ENCODE peak calls at places on chromosomes 6 and 20, in nine cellular contexts. P is PC-3, F is HCT116, E is OCI-LY7, Z is GM23248, J is hepatocyte, A is SK-N-SH, C is MM.1S, M is GM23338. R is an unnamed sample.

GRCh38 chr20:56628015-56628872 is 862 bp upstream of the TFAP2C start:
- DNase-seq in P (peak), F (no peak), E (no peak), Z (peak), J (peak), A (peak), C (peak), M (peak), R (peak)

GRCh38 chr20:17681741-17682102 is 320 bp downstream of the RRBP1 start:
- DNase-seq in P (no peak), F (no peak), E (no peak), Z (no peak), J (no peak), A (no peak), C (no peak), M (no peak), R (no peak)

GRCh38 chr6:113649916-113650609 is 207.1 kb upstream of the MARCKS start:
- DNase-seq in P (no peak), F (no peak), E (no peak), Z (no peak), J (no peak), A (no peak), C (no peak), M (no peak), R (no peak)

GRCh38 chr20:17854307-17854903 is 114.2 kb downstream of the SNX5 start:
- DNase-seq in P (peak), F (peak), E (peak), Z (peak), J (peak), A (peak), C (peak), M (peak), R (peak)

GRCh38 chr6:165697171-165697570 is 34.1 kb upstream of the PDE10A start:
- DNase-seq in P (no peak), F (no peak), E (no peak), Z (no peak), J (no peak), A (no peak), C (no peak), M (no peak), R (no peak)

GRCh38 chr20:8756410-8756809 is 312.5 kb upstream of the PLCB4 start:
- DNase-seq in P (peak), F (peak), E (no peak), Z (peak), J (peak), A (no peak), C (no peak), M (no peak), R (no peak)

GRCh38 chr6:133983099-133983939 is 30.3 kb downstream of the TBPL1 start:
- DNase-seq in P (peak), F (no peak), E (no peak), Z (no peak), J (no peak), A (no peak), C (no peak), M (no peak), R (peak)

GRCh38 chr6:130697661-130698535 is 129.3 kb upstream of the SMLR1 start:
- DNase-seq in P (peak), F (peak), E (peak), Z (peak), J (peak), A (peak), C (peak), M (peak), R (peak)

GRCh38 chr20:50916257-50916656 is 15.0 kb downstream of the ADNP start:
- DNase-seq in P (peak), F (no peak), E (no peak), Z (peak), J (peak), A (no peak), C (no peak), M (peak), R (no peak)

GRCh38 chr6:158369241-158369640 is 57.0 kb downstream of the TULP4 start:
- DNase-seq in P (no peak), F (no peak), E (no peak), Z (no peak), J (no peak), A (no peak), C (no peak), M (no peak), R (no peak)

GRCh38 chr6:142380626-142381025 is 78.8 kb downstream of the ADGRG6 start:
- DNase-seq in P (no peak), F (no peak), E (no peak), Z (no peak), J (no peak), A (no peak), C (no peak), M (no peak), R (no peak)

GRCh38 chr20:51420111-51420510 is 122.4 kb downstream of the NFATC2 start:
- DNase-seq in P (peak), F (no peak), E (no peak), Z (peak), J (no peak), A (no peak), C (no peak), M (no peak), R (no peak)

GRCh38 chr6:168390746-168391400 is 50.1 kb upstream of the SMOC2 start:
- DNase-seq in P (no peak), F (no peak), E (no peak), Z (no peak), J (no peak), A (no peak), C (no peak), M (no peak), R (no peak)

GRCh38 chr6:140871911-140872310 is 1260.8 kb upstream of the GJE1 start:
- DNase-seq in P (peak), F (no peak), E (no peak), Z (peak), J (no peak), A (no peak), C (no peak), M (no peak), R (no peak)

GRCh38 chr6:7171119-7171518 is 63.4 kb downstream of the RREB1 start:
- DNase-seq in P (no peak), F (no peak), E (peak), Z (no peak), J (peak), A (no peak), C (peak), M (no peak), R (no peak)

GRCh38 chr6:118228856-118229255 is 319.2 kb upstream of the PLN start:
- DNase-seq in P (no peak), F (no peak), E (no peak), Z (no peak), J (no peak), A (no peak), C (no peak), M (no peak), R (no peak)

GRCh38 chr6:1524040-1524480 is 85.7 kb upstream of the FOXC1 start:
- DNase-seq in P (no peak), F (peak), E (no peak), Z (peak), J (peak), A (peak), C (peak), M (peak), R (peak)

GRCh38 chr6:37260063-37260843 is 2.3 kb upstream of the TMEM217 start:
- DNase-seq in P (no peak), F (no peak), E (no peak), Z (no peak), J (no peak), A (no peak), C (peak), M (no peak), R (no peak)

GRCh38 chr20:6007529-6008103 is 46.2 kb downstream of the LRRN4 start:
- DNase-seq in P (peak), F (no peak), E (no peak), Z (peak), J (no peak), A (no peak), C (no peak), M (no peak), R (no peak)

GRCh38 chr6:90663106-90663505 is 76.2 kb upstream of the MAP3K7 start:
- DNase-seq in P (no peak), F (no peak), E (no peak), Z (no peak), J (no peak), A (no peak), C (no peak), M (no peak), R (no peak)

GRCh38 chr20:57397693-57398108 is 6.5 kb downstream of the RBM38 start:
- DNase-seq in P (no peak), F (no peak), E (peak), Z (no peak), J (no peak), A (no peak), C (no peak), M (no peak), R (no peak)

GRCh38 chr6:135883045-135883444 is 31.5 kb downstream of the PDE7B start:
- DNase-seq in P (peak), F (no peak), E (no peak), Z (no peak), J (no peak), A (no peak), C (no peak), M (no peak), R (no peak)

GRCh38 chr20:51639206-51639832 is 96.8 kb upstream of the NFATC2 start:
- DNase-seq in P (peak), F (peak), E (peak), Z (peak), J (peak), A (peak), C (peak), M (peak), R (peak)

GRCh38 chr6:155895641-155896040 is 440.0 kb upstream of the NOX3 start:
- DNase-seq in P (peak), F (no peak), E (no peak), Z (no peak), J (no peak), A (no peak), C (no peak), M (no peak), R (no peak)
- TF ChIP-seq EZH2phosphoT487 in P (no peak), F (no peak), E (no peak), Z (no peak), J (no peak), A (no peak), C (no peak), M (no peak), R (no peak)

GRCh38 chr20:3240776-3241363 is 1.9 kb upstream of the SLC4A11 start:
- DNase-seq in P (no peak), F (no peak), E (no peak), Z (no peak), J (no peak), A (no peak), C (no peak), M (no peak), R (no peak)
- H3K4me2 ChIP-seq in P (no peak), F (peak), E (no peak), Z (no peak), J (no peak), A (no peak), C (no peak), M (peak), R (no peak)

GRCh38 chr6:26554669-26555504 is 16.7 kb downstream of the HMGN4 start:
- DNase-seq in P (peak), F (no peak), E (peak), Z (peak), J (peak), A (no peak), C (peak), M (peak), R (peak)

GRCh38 chr6:26553739-26554668 is 15.8 kb downstream of the HMGN4 start:
- DNase-seq in P (peak), F (peak), E (peak), Z (peak), J (peak), A (no peak), C (peak), M (peak), R (peak)

GRCh38 chr6:26552640-26553189 is 14.5 kb downstream of the HMGN4 start:
- DNase-seq in P (peak), F (no peak), E (peak), Z (no peak), J (no peak), A (no peak), C (no peak), M (no peak), R (peak)

GRCh38 chr6:26552205-26552604 is 14.0 kb downstream of the HMGN4 start:
- DNase-seq in P (no peak), F (no peak), E (no peak), Z (no peak), J (no peak), A (no peak), C (no peak), M (no peak), R (no peak)

DNA sequence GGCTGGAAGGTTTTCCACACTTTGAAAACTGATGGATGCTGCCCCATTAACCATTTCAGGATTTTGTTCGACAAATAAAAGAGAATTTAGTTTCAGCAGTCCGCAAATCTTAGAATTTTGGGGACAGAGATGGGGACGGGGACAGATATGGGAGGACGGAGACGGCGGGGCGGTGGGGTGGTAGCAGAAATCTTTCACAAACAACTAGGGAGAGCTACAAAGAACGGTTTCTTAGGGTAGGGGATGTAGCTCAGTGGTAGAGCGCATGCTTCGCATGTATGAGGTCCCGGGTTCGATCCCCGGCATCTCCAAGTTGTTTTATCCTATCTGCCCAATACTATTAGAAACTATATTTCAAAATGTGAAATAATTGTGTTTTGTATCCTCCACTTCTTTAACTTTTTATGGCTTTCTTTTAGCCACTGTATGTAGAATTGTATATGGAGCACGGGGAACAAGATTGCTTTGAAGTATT is 15.1 kb downstream of the HMGN4 start:
- DNase-seq in P (peak), F (peak), E (peak), Z (peak), J (peak), A (peak), C (peak), M (peak), R (peak)
- TF ChIP-seq EZH2phosphoT487 in P (no peak), F (no peak), E (no peak), Z (no peak), J (no peak), A (no peak), C (no peak), M (no peak), R (no peak)

GRCh38 chr6:56739836-56740815 is 97.4 kb upstream of the DST start:
- DNase-seq in P (no peak), F (no peak), E (no peak), Z (no peak), J (peak), A (no peak), C (no peak), M (no peak), R (no peak)

GRCh38 chr6:56742122-56742791 is 99.6 kb upstream of the DST start:
- DNase-seq in P (peak), F (no peak), E (no peak), Z (peak), J (no peak), A (no peak), C (no peak), M (no peak), R (no peak)

GRCh38 chr6:56745081-56745480 is 102.4 kb upstream of the DST start:
- DNase-seq in P (no peak), F (no peak), E (no peak), Z (no peak), J (no peak), A (no peak), C (no peak), M (no peak), R (no peak)

GRCh38 chr6:56744528-56744927 is 101.8 kb upstream of the DST start:
- DNase-seq in P (no peak), F (no peak), E (no peak), Z (no peak), J (no peak), A (no peak), C (no peak), M (no peak), R (no peak)

DNA sequence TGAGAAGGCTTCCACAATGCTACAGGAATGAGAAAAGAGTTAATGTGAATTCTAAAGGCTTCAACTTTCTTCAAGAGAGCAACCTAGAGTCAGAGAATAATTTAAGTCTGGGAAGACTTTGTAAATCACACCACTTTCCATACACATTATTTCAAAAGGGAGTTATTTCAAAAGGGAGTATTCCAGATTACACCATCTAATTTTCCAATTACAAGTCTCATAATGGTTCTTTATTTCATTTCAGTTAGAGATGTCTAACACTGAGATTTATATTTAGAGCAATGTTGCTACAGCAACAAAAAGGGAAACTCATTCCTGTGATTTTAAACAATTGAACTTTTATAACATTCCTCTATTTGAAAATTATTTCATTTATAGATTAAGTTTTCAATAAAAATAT is 98.8 kb upstream of the DST start:
- DNase-seq in P (no peak), F (no peak), E (no peak), Z (no peak), J (no peak), A (no peak), C (no peak), M (peak), R (no peak)
- H3K4me2 ChIP-seq in P (peak), F (no peak), E (no peak), Z (peak), J (peak), A (no peak), C (no peak), M (peak), R (no peak)

DNA sequence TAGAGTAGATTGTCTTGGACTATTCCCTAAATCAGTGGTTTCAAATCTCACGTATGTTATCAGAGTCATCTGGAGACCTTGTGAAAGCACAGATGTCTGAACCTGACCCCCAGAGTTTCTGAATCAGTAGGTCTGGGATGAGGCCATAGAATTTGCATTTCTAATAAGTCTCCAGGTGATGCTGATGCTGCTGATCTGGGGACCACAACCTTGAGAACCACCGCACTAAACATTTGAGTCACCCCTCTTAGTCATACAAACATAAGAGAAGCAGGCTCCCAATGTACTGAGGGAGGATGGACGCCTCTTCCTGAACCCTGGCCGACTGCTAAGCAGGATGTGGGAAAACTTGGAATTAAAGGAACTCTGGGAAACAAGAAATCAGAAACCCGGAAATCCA is 187.8 kb upstream of the PRDM1 start:
- DNase-seq in P (peak), F (no peak), E (peak), Z (peak), J (no peak), A (no peak), C (peak), M (no peak), R (no peak)
- TF ChIP-seq EZH2phosphoT487 in P (no peak), F (no peak), E (no peak), Z (no peak), J (no peak), A (no peak), C (no peak), M (no peak), R (no peak)

GRCh38 chr6:111326563-111326962 is 156.5 kb downstream of the REV3L start:
- DNase-seq in P (no peak), F (no peak), E (no peak), Z (no peak), J (no peak), A (no peak), C (no peak), M (no peak), R (no peak)

GRCh38 chr6:111329882-111330633 is 153.0 kb downstream of the REV3L start:
- DNase-seq in P (no peak), F (no peak), E (no peak), Z (no peak), J (no peak), A (no peak), C (no peak), M (no peak), R (no peak)
- H3K4me2 ChIP-seq in P (no peak), F (no peak), E (no peak), Z (no peak), J (no peak), A (no peak), C (no peak), M (no peak), R (no peak)

R was measured in neural progenitor cell.